ENCODE peak calls at places on chromosomes 16 and 17, in four cellular contexts. One of them, this sample, is unnamed.

GRCh38 chr17:34314279-34314678 is 5.0 kb upstream of the CCL8 start:
- DNase-seq in Peyer's patch: no peak
- DNase-seq in heart left ventricle: peak
- DNase-seq in esophagus muscularis mucosa: peak
- DNase-seq in this sample: no peak

GRCh38 chr16:20369452-20370054 is 17.0 kb upstream of the UMOD start:
- DNase-seq in heart left ventricle: no peak
- DNase-seq in Peyer's patch: no peak
- DNase-seq in esophagus muscularis mucosa: no peak
- DNase-seq in this sample: no peak

GRCh38 chr17:40378966-40379365 is 14.4 kb upstream of the GJD3 start:
- DNase-seq in Peyer's patch: no peak
- DNase-seq in esophagus muscularis mucosa: peak
- DNase-seq in heart left ventricle: no peak
- DNase-seq in this sample: no peak

GRCh38 chr17:19248923-19249574 is 11.9 kb downstream of the EPN2 start:
- DNase-seq in heart left ventricle: peak
- DNase-seq in esophagus muscularis mucosa: no peak
- DNase-seq in Peyer's patch: peak
- DNase-seq in this sample: peak

GRCh38 chr17:70355185-70355584 is 185.9 kb downstream of the KCNJ2 start:
- DNase-seq in esophagus muscularis mucosa: no peak
- DNase-seq in heart left ventricle: no peak
- DNase-seq in Peyer's patch: no peak
- DNase-seq in this sample: no peak

GRCh38 chr17:7017827-7018200 is 5.0 kb upstream of the BCL6B start:
- DNase-seq in heart left ventricle: no peak
- DNase-seq in esophagus muscularis mucosa: no peak
- DNase-seq in Peyer's patch: no peak
- DNase-seq in this sample: no peak

GRCh38 chr16:89606006-89606405 is 7.4 kb upstream of the DPEP1 start:
- DNase-seq in Peyer's patch: no peak
- DNase-seq in esophagus muscularis mucosa: no peak
- DNase-seq in heart left ventricle: no peak
- DNase-seq in this sample: no peak

GRCh38 chr16:74727903-74728302 is 27.2 kb upstream of the MLKL start:
- DNase-seq in esophagus muscularis mucosa: no peak
- DNase-seq in heart left ventricle: no peak
- DNase-seq in Peyer's patch: no peak
- DNase-seq in this sample: no peak

GRCh38 chr17:79633937-79634813 is 23.3 kb upstream of the RBFOX3 start:
- DNase-seq in heart left ventricle: peak
- DNase-seq in Peyer's patch: peak
- DNase-seq in esophagus muscularis mucosa: peak
- DNase-seq in this sample: peak

GRCh38 chr17:34637548-34638525 is 58.5 kb downstream of the TMEM132E start:
- DNase-seq in esophagus muscularis mucosa: no peak
- DNase-seq in heart left ventricle: peak
- DNase-seq in Peyer's patch: peak
- DNase-seq in this sample: peak

GRCh38 chr17:9932481-9932880 is 27.4 kb upstream of the RCVRN start:
- DNase-seq in heart left ventricle: no peak
- DNase-seq in esophagus muscularis mucosa: no peak
- DNase-seq in Peyer's patch: no peak
- DNase-seq in this sample: no peak

GRCh38 chr16:59013930-59014329 is 279.8 kb upstream of the GOT2 start:
- DNase-seq in esophagus muscularis mucosa: no peak
- DNase-seq in heart left ventricle: no peak
- DNase-seq in Peyer's patch: no peak
- DNase-seq in this sample: no peak

GRCh38 chr16:75340715-75341500 is 89.5 kb upstream of the BCAR1 start:
- DNase-seq in esophagus muscularis mucosa: no peak
- DNase-seq in heart left ventricle: no peak
- DNase-seq in Peyer's patch: no peak
- DNase-seq in this sample: no peak

GRCh38 chr17:42236760-42237159 is 39.4 kb downstream of the STAT5B start:
- DNase-seq in heart left ventricle: no peak
- DNase-seq in Peyer's patch: no peak
- DNase-seq in esophagus muscularis mucosa: no peak
- DNase-seq in this sample: no peak

GRCh38 chr17:29663155-29663554 is 40.4 kb upstream of the CORO6 start:
- DNase-seq in esophagus muscularis mucosa: no peak
- DNase-seq in heart left ventricle: no peak
- DNase-seq in Peyer's patch: no peak
- DNase-seq in this sample: no peak

GRCh38 chr16:25060920-25061319 is 45.8 kb upstream of the ARHGAP17 start:
- DNase-seq in esophagus muscularis mucosa: no peak
- DNase-seq in heart left ventricle: no peak
- DNase-seq in Peyer's patch: peak
- DNase-seq in this sample: no peak
- TF ChIP-seq POLR2A in esophagus muscularis mucosa: no peak
- TF ChIP-seq POLR2A in heart left ventricle: no peak
- TF ChIP-seq POLR2A in Peyer's patch: no peak
- TF ChIP-seq POLR2A in this sample: no peak

DNA sequence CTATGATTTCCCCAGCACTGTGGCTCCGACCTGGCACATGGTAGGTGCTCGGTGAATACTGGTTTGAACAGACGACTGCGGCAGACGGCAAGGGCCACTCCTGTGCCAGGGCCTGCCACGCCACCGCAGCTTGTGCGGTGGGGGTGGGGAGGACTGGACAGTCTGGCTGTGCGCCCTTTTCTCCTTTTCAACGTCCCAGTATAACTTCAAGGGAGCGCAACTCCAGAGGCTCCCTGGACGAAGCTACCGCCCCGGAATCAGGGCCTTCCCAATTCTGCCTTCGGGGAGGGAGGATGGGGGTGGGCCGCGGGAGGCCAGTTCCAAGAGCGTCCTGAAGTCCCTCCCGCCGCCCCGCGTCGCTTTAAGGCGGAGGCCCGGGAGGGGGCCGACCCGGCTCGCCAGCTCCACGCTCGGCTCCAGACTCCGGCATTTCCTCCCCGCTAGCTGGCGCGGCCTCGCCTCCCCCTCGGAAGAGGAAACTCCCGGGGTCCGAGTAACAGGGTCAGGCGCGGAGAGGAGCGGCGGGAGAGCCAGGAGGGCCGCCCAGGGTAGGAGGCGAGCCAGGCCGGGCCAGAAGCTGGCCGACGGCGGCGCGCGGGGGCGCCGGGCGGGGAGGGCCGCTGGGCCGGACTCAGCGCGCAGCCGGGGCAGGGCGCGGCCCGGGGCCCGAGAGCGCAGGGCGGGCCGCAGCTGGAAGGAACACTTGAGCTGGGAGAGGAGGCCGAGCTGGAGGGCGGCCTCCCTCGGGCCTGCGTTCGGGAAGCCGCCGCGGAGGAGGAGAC is at the start of gene ITPRIPL2:
- DNase-seq in heart left ventricle: peak
- DNase-seq in Peyer's patch: peak
- DNase-seq in esophagus muscularis mucosa: peak
- DNase-seq in this sample: peak
- TF ChIP-seq POLR2A in heart left ventricle: peak
- TF ChIP-seq POLR2A in Peyer's patch: peak
- TF ChIP-seq POLR2A in esophagus muscularis mucosa: peak
- TF ChIP-seq POLR2A in this sample: peak

DNA sequence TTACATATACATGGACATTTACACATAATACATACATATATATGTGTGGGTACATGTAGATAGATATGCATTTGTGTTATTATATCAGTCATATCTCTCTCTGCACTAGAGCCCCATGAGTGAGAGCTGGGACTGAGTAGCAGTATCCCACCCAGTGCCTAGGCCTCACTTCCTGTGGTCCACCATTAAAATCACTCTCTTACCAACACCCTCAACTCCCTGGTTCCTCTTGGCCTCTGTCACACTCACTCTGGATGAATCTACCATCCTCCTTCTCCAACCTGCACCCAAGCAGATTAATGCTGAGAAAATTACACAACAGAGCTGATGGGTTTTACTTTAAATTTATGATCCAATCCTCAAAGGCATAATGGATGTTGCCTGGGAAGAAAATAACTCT is 4.9 kb upstream of the LYRM9 start:
- DNase-seq in esophagus muscularis mucosa: no peak
- DNase-seq in heart left ventricle: no peak
- DNase-seq in Peyer's patch: no peak
- DNase-seq in this sample: no peak
- TF ChIP-seq POLR2A in esophagus muscularis mucosa: no peak
- TF ChIP-seq POLR2A in heart left ventricle: no peak
- TF ChIP-seq POLR2A in Peyer's patch: no peak
- TF ChIP-seq POLR2A in this sample: no peak

DNA sequence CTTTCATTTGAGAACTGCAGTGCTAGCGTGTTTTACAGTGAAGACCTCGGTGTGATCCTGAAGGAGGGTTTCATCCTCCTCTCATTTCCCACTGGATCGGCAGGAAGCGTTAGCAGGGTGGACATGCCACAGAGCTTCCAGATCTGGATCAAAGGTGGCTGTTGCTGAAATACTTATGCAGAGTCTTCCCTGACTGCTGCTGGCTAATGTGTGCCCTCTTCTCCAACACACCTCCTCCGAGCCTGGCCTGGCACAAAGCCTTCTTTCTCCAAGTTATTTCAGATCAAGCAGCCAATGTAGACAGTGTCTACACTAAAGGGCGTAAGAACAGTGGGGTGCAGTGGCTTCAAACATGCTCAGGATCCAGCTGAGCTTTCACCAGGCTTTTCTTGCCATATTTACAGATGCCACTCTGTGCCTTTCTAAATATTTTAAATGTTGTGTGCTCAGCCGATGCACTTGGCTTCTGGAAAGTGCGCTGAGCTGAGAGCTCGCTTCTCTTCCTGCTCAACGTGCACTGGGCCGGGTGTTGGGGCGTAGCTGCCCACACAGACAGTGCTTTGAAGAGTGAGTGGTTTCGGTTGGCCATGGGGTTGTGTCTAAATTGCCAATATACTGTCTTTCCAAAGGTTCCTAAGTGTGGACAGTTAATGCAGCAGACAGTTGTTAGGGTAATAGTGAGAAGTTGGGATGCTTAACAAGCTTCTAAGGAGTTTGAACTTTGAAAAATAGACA is 2.1 kb downstream of the ZNF750 start:
- DNase-seq in heart left ventricle: no peak
- DNase-seq in Peyer's patch: no peak
- DNase-seq in esophagus muscularis mucosa: no peak
- DNase-seq in this sample: no peak
- TF ChIP-seq POLR2A in heart left ventricle: no peak
- TF ChIP-seq POLR2A in Peyer's patch: no peak
- TF ChIP-seq POLR2A in esophagus muscularis mucosa: no peak
- TF ChIP-seq POLR2A in this sample: no peak

GRCh38 chr17:58630883-58631522 is 60.8 kb downstream of the TEX14 start:
- DNase-seq in esophagus muscularis mucosa: no peak
- DNase-seq in Peyer's patch: peak
- DNase-seq in heart left ventricle: no peak
- DNase-seq in this sample: peak

GRCh38 chr17:58626905-58627304 is 64.9 kb downstream of the TEX14 start:
- DNase-seq in esophagus muscularis mucosa: no peak
- DNase-seq in heart left ventricle: no peak
- DNase-seq in Peyer's patch: no peak
- DNase-seq in this sample: no peak

GRCh38 chr17:58637011-58637570 is 54.8 kb downstream of the TEX14 start:
- DNase-seq in heart left ventricle: no peak
- DNase-seq in Peyer's patch: no peak
- DNase-seq in esophagus muscularis mucosa: no peak
- DNase-seq in this sample: no peak

GRCh38 chr17:58632324-58633314 is 59.2 kb downstream of the TEX14 start:
- DNase-seq in Peyer's patch: no peak
- DNase-seq in heart left ventricle: no peak
- DNase-seq in esophagus muscularis mucosa: no peak
- DNase-seq in this sample: no peak

DNA sequence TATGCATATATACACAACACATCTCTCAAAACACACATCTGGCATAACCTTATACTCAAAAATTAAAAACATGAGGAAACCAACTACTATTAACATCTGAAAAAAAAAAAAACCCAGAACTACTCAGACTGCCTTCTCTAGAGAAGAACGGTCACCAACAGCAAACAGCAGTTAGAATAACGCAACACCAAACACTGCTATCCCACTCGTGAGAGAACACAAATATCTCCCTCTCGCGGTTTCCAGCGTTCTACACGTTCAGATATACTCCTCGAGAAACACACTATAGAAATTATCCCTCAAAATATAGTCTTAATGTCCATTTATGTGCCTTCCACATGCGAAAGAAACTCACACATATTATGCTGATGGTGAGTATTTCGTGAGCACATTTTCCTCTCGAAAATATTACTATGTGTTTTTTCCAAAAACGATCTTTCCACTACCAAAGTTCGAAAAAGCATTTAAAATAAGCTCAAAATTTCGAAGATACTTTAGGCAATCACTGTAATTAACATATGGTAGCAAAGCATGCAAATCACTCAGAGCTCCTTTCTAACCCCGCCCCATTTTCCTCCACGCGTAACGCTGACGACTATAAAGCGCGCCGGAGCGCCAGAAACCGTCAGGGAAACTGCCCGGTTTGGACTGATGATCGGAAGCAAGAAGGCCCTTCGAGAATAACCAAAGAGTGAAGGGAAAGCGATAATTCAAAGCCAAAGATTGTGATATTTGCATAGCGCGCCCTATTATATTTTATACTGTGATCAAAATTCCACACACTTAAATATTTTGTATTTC is 60.1 kb downstream of the TEX14 start:
- DNase-seq in esophagus muscularis mucosa: peak
- DNase-seq in Peyer's patch: peak
- DNase-seq in heart left ventricle: peak
- DNase-seq in this sample: peak
- TF ChIP-seq POLR2A in esophagus muscularis mucosa: peak
- TF ChIP-seq POLR2A in Peyer's patch: peak
- TF ChIP-seq POLR2A in heart left ventricle: peak
- TF ChIP-seq POLR2A in this sample: peak

DNA sequence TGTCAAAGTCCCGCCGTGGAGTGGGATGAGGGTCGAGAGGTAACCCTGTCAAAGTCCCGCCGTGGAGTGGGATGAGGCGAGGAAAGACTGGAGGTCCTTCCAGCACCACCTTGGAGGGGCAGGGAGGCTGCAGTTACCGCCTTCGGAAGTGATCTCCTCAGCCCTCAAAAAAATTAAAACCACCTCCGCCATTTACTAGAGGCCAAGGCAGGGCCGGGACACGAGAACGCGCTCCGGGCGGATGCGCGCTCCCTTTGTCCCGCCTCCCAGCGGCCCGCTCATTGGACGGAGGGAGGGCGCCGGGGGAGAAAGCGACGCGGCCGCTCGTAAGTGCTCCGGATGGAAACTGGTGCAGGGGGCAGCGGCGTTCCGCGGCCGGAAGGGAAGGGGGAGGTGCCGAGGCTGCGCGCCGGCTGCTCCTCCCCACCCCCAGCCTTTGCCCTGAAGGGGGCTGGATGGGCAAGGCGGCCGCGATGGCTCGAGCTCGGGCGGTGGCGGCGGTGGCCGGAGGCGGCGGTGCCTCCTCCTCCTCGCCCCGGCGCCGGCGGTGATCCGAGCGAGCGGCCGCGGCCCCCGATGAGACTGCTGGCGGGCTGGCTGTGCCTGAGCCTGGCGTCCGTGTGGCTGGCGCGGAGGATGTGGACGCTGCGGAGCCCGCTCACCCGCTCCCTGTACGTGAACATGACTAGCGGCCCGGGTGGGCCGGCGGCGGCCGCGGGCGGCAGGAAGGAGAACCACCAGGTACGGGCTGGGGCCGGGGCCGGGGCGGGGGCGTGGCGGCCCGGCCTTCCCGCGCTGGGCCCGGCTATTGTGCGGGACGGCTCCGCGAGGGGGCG is at the start of gene METTL9:
- DNase-seq in esophagus muscularis mucosa: peak
- DNase-seq in Peyer's patch: peak
- DNase-seq in heart left ventricle: peak
- DNase-seq in this sample: peak
- TF ChIP-seq POLR2A in esophagus muscularis mucosa: peak
- TF ChIP-seq POLR2A in Peyer's patch: peak
- TF ChIP-seq POLR2A in heart left ventricle: peak
- TF ChIP-seq POLR2A in this sample: peak